ENCODE peak calls at places on chromosomes 7 and 10, in four cellular contexts. V is breast epithelium, C is esophagus squamous epithelium, R is IMR-90. L is an unnamed sample.

GRCh38 chr10:67861750-67862460 is 22.6 kb upstream of the SIRT1 start:
- DNase-seq in V (no peak), R (no peak), C (no peak), L (no peak)

GRCh38 chr10:49310460-49310859 is 11.5 kb downstream of the C10orf71 start:
- DNase-seq in R (no peak), V (no peak), C (no peak), L (no peak)

GRCh38 chr10:101415884-101416283 is 61.9 kb downstream of the BTRC start:
- DNase-seq in R (no peak), C (no peak), V (no peak), L (no peak)

GRCh38 chr10:129709627-129710509 is 242.8 kb downstream of the MGMT start:
- DNase-seq in R (no peak), C (no peak), V (no peak), L (no peak)

GRCh38 chr7:92641921-92642511 is 51.8 kb upstream of the FAM133B start:
- DNase-seq in C (no peak), R (peak), V (no peak), L (peak)

GRCh38 chr10:100569687-100570517 is 34.2 kb downstream of the HIF1AN start:
- DNase-seq in R (no peak), C (no peak), V (no peak), L (peak)

GRCh38 chr7:92797693-92798092 is 38.7 kb downstream of the CDK6 start:
- DNase-seq in R (peak), C (no peak), V (no peak), L (no peak)

GRCh38 chr10:9296206-9296605 is 1241.7 kb downstream of the GATA3 start:
- DNase-seq in C (no peak), V (no peak), R (no peak), L (no peak)

GRCh38 chr10:125216309-125216708 is 55.9 kb upstream of the CTBP2 start:
- DNase-seq in R (no peak), V (no peak), C (no peak), L (no peak)

GRCh38 chr10:77351386-77351785 is 286.2 kb downstream of the KCNMA1 start:
- DNase-seq in R (peak), V (no peak), C (no peak), L (no peak)

GRCh38 chr10:46538155-46538554 is 18.3 kb downstream of the GPRIN2 start:
- DNase-seq in C (no peak), R (no peak), V (no peak), L (no peak)

GRCh38 chr7:94169682-94170081 is 165.5 kb upstream of the BET1 start:
- DNase-seq in C (no peak), V (no peak), R (no peak), L (no peak)

GRCh38 chr10:100508691-100509150 is 10.9 kb downstream of the SEC31B start:
- DNase-seq in R (peak), C (no peak), V (no peak), L (peak)

GRCh38 chr10:71040890-71041590 is 152.7 kb upstream of the PCBD1 start:
- DNase-seq in R (no peak), C (no peak), V (no peak), L (no peak)

GRCh38 chr10:28326516-28327493 is 23.9 kb upstream of the MPP7 start:
- DNase-seq in C (no peak), R (peak), V (peak), L (no peak)

GRCh38 chr10:124508070-124508667 is 46.5 kb downstream of the LHPP start:
- DNase-seq in V (no peak), R (no peak), C (no peak), L (no peak)

GRCh38 chr10:78319841-78320240 is 286.2 kb downstream of the RPS24 start:
- DNase-seq in C (no peak), R (no peak), V (no peak), L (no peak)

GRCh38 chr10:80444646-80445319 is 9.3 kb upstream of the TSPAN14 start:
- DNase-seq in V (peak), R (peak), C (no peak), L (peak)

GRCh38 chr10:33519130-33519860 is 184.8 kb upstream of the NRP1 start:
- DNase-seq in R (no peak), C (no peak), V (no peak), L (no peak)

GRCh38 chr7:106170216-106170615 is 58.1 kb upstream of the SYPL1 start:
- DNase-seq in V (no peak), C (no peak), R (no peak), L (no peak)

GRCh38 chr10:100824886-100825285 is 79.5 kb downstream of the PAX2 start:
- DNase-seq in C (no peak), R (no peak), V (no peak), L (no peak)

GRCh38 chr10:15209827-15210509 is 41.5 kb upstream of the NMT2 start:
- DNase-seq in V (peak), R (peak), C (peak), L (peak)

GRCh38 chr10:111972109-111972508 is 211.5 kb downstream of the GPAM start:
- DNase-seq in C (no peak), V (no peak), R (no peak), L (no peak)

GRCh38 chr7:12493407-12493806 is 77.1 kb upstream of the SCIN start:
- DNase-seq in V (no peak), C (no peak), R (peak), L (peak)

GRCh38 chr10:79275105-79275430 is 72.2 kb upstream of the PPIF start:
- DNase-seq in C (no peak), R (no peak), V (no peak), L (no peak)

GRCh38 chr7:805261-805660 is 27.0 kb upstream of the SUN1 start:
- DNase-seq in V (no peak), C (no peak), R (no peak), L (no peak)

GRCh38 chr7:33070277-33070676 is 7.7 kb upstream of the NT5C3A start:
- DNase-seq in R (no peak), V (no peak), C (no peak), L (no peak)

GRCh38 chr7:124728610-124729009 is 37.0 kb downstream of the GPR37 start:
- DNase-seq in R (peak), V (no peak), C (no peak), L (no peak)

GRCh38 chr10:5691786-5692185 is 7.1 kb downstream of the TASOR2 start:
- DNase-seq in C (no peak), V (no peak), R (no peak), L (no peak)

GRCh38 chr10:22320591-22321155 is at the start of gene BMI1:
- DNase-seq in V (peak), R (peak), C (no peak), L (peak)

GRCh38 chr10:22322663-22323160 is 1.8 kb downstream of the BMI1 start:
- DNase-seq in V (no peak), C (no peak), R (no peak), L (no peak)

GRCh38 chr10:22319559-22320558 is 1.0 kb upstream of the BMI1 start:
- DNase-seq in R (no peak), C (no peak), V (no peak), L (peak)

GRCh38 chr10:22321831-22322662 is 1.1 kb downstream of the BMI1 start:
- DNase-seq in C (no peak), V (no peak), R (no peak), L (peak)

GRCh38 chr10:22321156-22321711 is 335 bp downstream of the BMI1 start:
- DNase-seq in C (no peak), V (no peak), R (peak), L (peak)
- TF ChIP-seq POLR2A in C (peak), V (no peak), R (no peak), L (peak)

GRCh38 chr10:73968101-73968515 is 29.8 kb upstream of the VCL start:
- DNase-seq in C (no peak), R (no peak), V (no peak), L (no peak)

GRCh38 chr10:73967544-73967943 is 30.4 kb upstream of the VCL start:
- DNase-seq in C (no peak), R (no peak), V (no peak), L (no peak)

GRCh38 chr10:73965890-73966768 is 31.8 kb upstream of the VCL start:
- DNase-seq in C (no peak), V (peak), R (peak), L (no peak)

GRCh38 chr10:73964743-73965142 is 33.2 kb upstream of the VCL start:
- DNase-seq in C (no peak), R (no peak), V (no peak), L (no peak)

GRCh38 chr10:73967022-73967429 is 30.9 kb upstream of the VCL start:
- DNase-seq in R (no peak), C (no peak), V (no peak), L (no peak)
- TF ChIP-seq POLR2A in R (no peak), C (no peak), V (no peak), L (no peak)

GRCh38 chr7:2357165-2357564 is 2.5 kb downstream of the EIF3B start:
- DNase-seq in V (no peak), R (no peak), C (no peak), L (no peak)

GRCh38 chr7:2354173-2355078 is at the start of gene EIF3B:
- DNase-seq in V (peak), C (peak), R (peak), L (peak)

GRCh38 chr7:2353113-2353512 is 1.5 kb upstream of the EIF3B start:
- DNase-seq in V (no peak), R (no peak), C (no peak), L (no peak)

GRCh38 chr7:2355079-2356008 is 717 bp downstream of the EIF3B start:
- DNase-seq in C (no peak), R (no peak), V (no peak), L (peak)

DNA sequence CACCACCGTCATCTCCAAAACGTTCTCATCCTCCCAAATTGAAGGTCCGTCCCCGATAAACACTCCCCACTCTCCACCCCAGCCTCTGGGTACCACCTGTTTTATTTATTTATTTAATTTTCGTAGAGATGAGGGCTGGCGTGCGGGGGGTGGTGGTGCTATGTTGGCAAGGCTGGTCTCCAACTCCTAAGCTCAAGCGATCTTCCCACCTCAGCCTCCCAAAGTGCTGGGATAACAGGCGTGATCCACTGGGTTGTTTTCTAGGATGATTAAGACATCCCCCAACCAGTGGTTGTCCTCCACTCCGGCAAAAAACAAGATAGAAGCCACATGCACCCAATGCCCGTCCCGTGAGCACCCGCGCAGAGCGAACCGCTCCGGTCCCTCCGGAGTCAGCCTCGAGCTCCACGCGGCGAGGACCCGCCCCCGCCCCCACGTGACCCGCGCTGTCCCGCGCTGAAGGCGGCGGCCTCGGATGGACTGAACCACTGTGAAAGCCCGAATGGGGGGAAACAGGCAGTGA is 916 bp upstream of the EIF3B start:
- DNase-seq in R (peak), C (peak), V (peak), L (peak)
- TF ChIP-seq POLR2A in R (no peak), C (peak), V (no peak), L (peak)

GRCh38 chr7:5694221-5694754 is 87.2 kb downstream of the RNF216 start:
- DNase-seq in V (no peak), R (peak), C (no peak), L (no peak)

GRCh38 chr7:5695709-5696345 is 85.6 kb downstream of the RNF216 start:
- DNase-seq in R (peak), V (no peak), C (no peak), L (no peak)

GRCh38 chr7:5693529-5693928 is 87.9 kb downstream of the RNF216 start:
- DNase-seq in V (peak), R (peak), C (no peak), L (no peak)

GRCh38 chr7:5696346-5697100 is 84.9 kb downstream of the RNF216 start:
- DNase-seq in V (no peak), R (no peak), C (no peak), L (no peak)

DNA sequence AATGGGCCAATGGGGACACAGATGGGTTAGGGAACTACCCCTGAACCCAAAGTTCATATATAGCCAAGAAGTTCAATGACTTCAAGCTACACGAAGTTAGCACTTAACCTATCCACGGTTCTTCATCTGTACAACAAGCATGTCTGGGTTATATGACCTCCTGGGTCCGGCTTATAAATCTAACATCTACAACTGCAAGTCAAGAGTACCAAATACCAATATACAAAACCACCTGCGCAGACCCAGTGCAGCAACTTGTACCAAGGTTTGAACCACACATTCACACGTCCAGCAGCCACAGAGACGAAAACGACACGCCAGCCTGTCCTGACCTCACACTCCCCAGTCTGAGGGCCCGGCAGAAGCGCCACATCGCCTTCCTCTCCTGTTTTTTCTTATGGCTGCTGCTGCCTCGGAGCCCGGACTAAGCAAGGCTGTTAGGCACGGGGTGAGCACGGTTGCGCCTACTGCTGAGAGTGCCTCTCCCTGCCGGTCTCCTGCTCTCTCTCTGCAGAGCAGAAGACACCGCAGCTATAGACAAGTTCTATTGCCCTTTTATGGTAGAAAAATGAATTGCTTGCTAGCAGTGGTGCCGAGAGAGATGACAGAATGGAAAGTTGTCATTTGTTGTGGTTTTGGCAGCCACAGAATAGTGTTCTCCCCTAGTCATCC is 86.3 kb downstream of the RNF216 start:
- DNase-seq in R (peak), V (peak), C (no peak), L (peak)
- TF ChIP-seq POLR2A in R (peak), V (no peak), C (peak), L (peak)

DNA sequence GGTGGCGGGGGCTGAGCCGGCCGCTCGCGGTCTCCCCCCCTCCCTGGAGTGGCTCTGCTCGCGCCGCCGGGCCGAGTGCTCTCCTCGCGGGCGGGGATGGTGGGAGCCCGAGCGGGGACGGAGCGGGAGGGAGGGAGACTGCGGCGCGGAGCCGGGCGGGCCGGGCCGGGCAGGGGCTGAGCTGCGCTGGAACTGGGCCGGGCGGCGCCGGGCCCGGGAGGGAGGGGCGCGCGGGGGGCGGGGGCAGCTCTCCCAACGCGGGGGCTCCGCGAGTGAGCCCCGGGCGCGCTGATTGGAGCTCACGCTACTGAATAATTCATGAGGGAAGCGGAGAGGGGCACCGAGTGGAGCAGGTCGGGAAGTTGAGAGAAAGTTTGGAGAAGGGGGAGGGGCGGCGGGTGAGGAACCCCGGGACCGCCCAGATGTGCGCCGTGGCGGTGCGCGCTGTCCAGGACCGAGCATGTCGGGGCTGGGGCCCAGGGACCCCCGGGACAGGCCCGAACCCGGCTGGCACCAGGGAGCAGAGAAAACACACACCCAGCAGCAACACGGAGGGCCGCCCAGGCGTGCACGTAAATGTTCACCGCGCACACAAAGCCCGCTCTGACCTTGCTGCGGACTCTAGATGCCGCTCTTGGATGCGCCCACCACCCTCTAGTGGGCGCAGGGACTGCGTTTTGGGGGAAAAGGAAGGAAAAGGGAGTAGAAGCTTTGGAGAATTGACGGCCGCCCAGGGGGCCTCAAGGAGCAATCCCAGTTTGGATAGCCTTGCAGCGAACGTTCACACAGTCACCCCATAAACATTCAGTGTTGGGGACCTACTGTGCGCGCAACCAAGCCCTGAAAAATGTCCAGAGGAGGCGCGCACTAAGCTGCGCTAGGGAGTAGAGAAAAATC is at the start of gene EPHB4:
- DNase-seq in R (peak), C (no peak), V (peak), L (peak)
- TF ChIP-seq POLR2A in R (no peak), C (peak), V (no peak), L (peak)

GRCh38 chr10:109924947-109925620 is 1.8 kb upstream of the XPNPEP1 start:
- DNase-seq in C (no peak), V (no peak), R (no peak), L (no peak)

GRCh38 chr10:109922353-109922975 is 847 bp downstream of the XPNPEP1 start:
- DNase-seq in C (no peak), R (no peak), V (no peak), L (no peak)

GRCh38 chr10:109926141-109926745 is 2.9 kb upstream of the XPNPEP1 start:
- DNase-seq in C (no peak), R (no peak), V (no peak), L (no peak)

GRCh38 chr10:109924100-109924499 is 789 bp upstream of the XPNPEP1 start:
- DNase-seq in C (no peak), R (no peak), V (no peak), L (no peak)

GRCh38 chr10:109922976-109923921 is at the start of gene XPNPEP1:
- DNase-seq in R (peak), C (peak), V (peak), L (peak)
- TF ChIP-seq POLR2A in R (peak), C (peak), V (no peak), L (peak)